ENCODE peak calls at places on chromosomes 2 and 18, in nine cellular contexts. E is G401, W is NCI-H187 treated with DMSO at 0.1 percent for 48 hours, T is OCI-M1, D is T-cell, O is nucleus accumbens, P is MM.1S, G is fibroblast of the conjunctiva, U is hypothalamus. Y is an unnamed sample.
A peak's percentile ranks its signal among the peaks of the same experiment; 100 is the strongest.

GRCh38 chr2:201126308-201127127 is 10.6 kb downstream of the CFLAR start:
- DNase-seq in E (no peak), W (no peak), T (peak; percentile 68), D (no peak), O (no peak), P (peak; percentile 79), G (no peak), U (no peak), Y (no peak)

GRCh38 chr2:40488927-40489677 is 37.2 kb upstream of the SLC8A1 start:
- DNase-seq in E (no peak), W (peak; percentile 45), T (peak; percentile 90), D (no peak), O (no peak), P (peak; percentile 56), G (no peak), U (no peak), Y (no peak)

GRCh38 chr2:237231593-237231992 is 145.9 kb downstream of the COPS8 start:
- DNase-seq in E (no peak), W (no peak), T (no peak), D (no peak), O (no peak), P (no peak), G (no peak), U (no peak), Y (no peak)

GRCh38 chr2:226451486-226451885 is 348.1 kb downstream of the IRS1 start:
- DNase-seq in E (no peak), W (no peak), T (no peak), D (no peak), O (no peak), P (no peak), G (no peak), U (no peak), Y (no peak)

GRCh38 chr2:11093467-11093866 is 61.8 kb upstream of the SLC66A3 start:
- DNase-seq in E (no peak), W (no peak), T (no peak), D (no peak), O (no peak), P (no peak), G (no peak), U (no peak), Y (no peak)

GRCh38 chr2:212135739-212136138 is 402.9 kb downstream of the ERBB4 start:
- DNase-seq in E (peak; percentile 100), W (peak; percentile 26), T (no peak), D (no peak), O (no peak), P (no peak), G (peak; percentile 14), U (no peak), Y (no peak)

GRCh38 chr2:20515293-20516220 is 68.7 kb downstream of the RHOB start:
- DNase-seq in E (no peak), W (no peak), T (no peak), D (no peak), O (no peak), P (no peak), G (no peak), U (no peak), Y (no peak)

GRCh38 chr2:207983654-207984053 is 41.7 kb downstream of the PLEKHM3 start:
- DNase-seq in E (no peak), W (no peak), T (peak; percentile 21), D (no peak), O (no peak), P (no peak), G (no peak), U (no peak), Y (no peak)

GRCh38 chr2:97936199-97936598 is 59.5 kb downstream of the TMEM131 start:
- DNase-seq in E (no peak), W (peak; percentile 42), T (no peak), D (no peak), O (no peak), P (peak; percentile 15), G (no peak), U (no peak), Y (no peak)

GRCh38 chr2:177422271-177422670 is 29.7 kb downstream of the AGPS start:
- DNase-seq in E (no peak), W (no peak), T (no peak), D (no peak), O (no peak), P (no peak), G (no peak), U (no peak), Y (no peak)

GRCh38 chr2:146079216-146079615 is 1559.3 kb upstream of the ZEB2 start:
- DNase-seq in E (no peak), W (no peak), T (no peak), D (no peak), O (no peak), P (no peak), G (no peak), U (no peak), Y (no peak)

GRCh38 chr2:118667964-118668363 is 179.5 kb downstream of the EN1 start:
- DNase-seq in E (no peak), W (no peak), T (no peak), D (no peak), O (no peak), P (no peak), G (peak; percentile 59), U (no peak), Y (no peak)

GRCh38 chr2:96153991-96154431 is 8.8 kb upstream of the DUSP2 start:
- DNase-seq in E (no peak), W (no peak), T (no peak), D (no peak), O (no peak), P (no peak), G (no peak), U (no peak), Y (no peak)

GRCh38 chr18:49055787-49056186 is 105.0 kb upstream of the SMAD7 start:
- DNase-seq in E (no peak), W (no peak), T (no peak), D (no peak), O (no peak), P (no peak), G (no peak), U (peak; percentile 6), Y (no peak)

GRCh38 chr2:119760876-119761275 is 1.2 kb downstream of the PTPN4 start:
- DNase-seq in E (peak; percentile 48), W (no peak), T (peak; percentile 60), D (no peak), O (no peak), P (peak; percentile 51), G (peak; percentile 41), U (no peak), Y (no peak)

GRCh38 chr2:201806442-201806841 is at the start of gene CDK15:
- DNase-seq in E (peak; percentile 12), W (no peak), T (peak; percentile 22), D (no peak), O (no peak), P (no peak), G (no peak), U (no peak), Y (no peak)

GRCh38 chr2:96800762-96801463 is 15.2 kb upstream of the CNNM3 start:
- DNase-seq in E (peak; percentile 88), W (no peak), T (peak; percentile 50), D (peak; percentile 58), O (peak; percentile 55), P (no peak), G (no peak), U (peak; percentile 76), Y (no peak)

GRCh38 chr18:79339094-79339908 is 56.4 kb upstream of the NFATC1 start:
- DNase-seq in E (no peak), W (no peak), T (no peak), D (no peak), O (no peak), P (no peak), G (no peak), U (no peak), Y (no peak)

GRCh38 chr2:129438501-129439057 is 540.9 kb upstream of the RAB6C start:
- DNase-seq in E (no peak), W (no peak), T (no peak), D (no peak), O (no peak), P (no peak), G (no peak), U (no peak), Y (no peak)

GRCh38 chr2:168002021-168002553 is 245.3 kb downstream of the STK39 start:
- DNase-seq in E (no peak), W (no peak), T (peak; percentile 51), D (no peak), O (no peak), P (peak; percentile 10), G (peak; percentile 8), U (no peak), Y (no peak)

GRCh38 chr18:74929110-74929509 is 279.8 kb downstream of the PTGR3 start:
- DNase-seq in E (no peak), W (no peak), T (no peak), D (no peak), O (no peak), P (no peak), G (no peak), U (no peak), Y (no peak)

GRCh38 chr2:215577356-215577755 is 141.5 kb upstream of the FN1 start:
- DNase-seq in E (no peak), W (no peak), T (no peak), D (no peak), O (no peak), P (no peak), G (no peak), U (no peak), Y (no peak)

GRCh38 chr2:104856973-104857261 is 3.0 kb downstream of the POU3F3 start:
- DNase-seq in E (no peak), W (no peak), T (no peak), D (no peak), O (no peak), P (no peak), G (no peak), U (no peak), Y (no peak)